ENCODE peak calls at places on chromosomes 11 and 22, in ten cellular contexts. R is GM12878, W is neural progenitor cell, C is H1, U is astrocyte, E is IMR-90, X is HepG2, B is PC-9, P is SK-N-SH, G is mammary epithelial cell. F is an unnamed sample. For H3K9me3, the result is how much of the 10 kb centered on the place peaks cover.

GRCh38 chr11:77150836-77151235 is 22.8 kb downstream of the MYO7A start:
- DNase-seq in P (no peak), X (no peak), C (no peak), W (no peak), E (no peak), R (no peak), U (no peak), B (no peak), G (no peak), F (no peak)

GRCh38 chr11:66037327-66037726 is 11.0 kb upstream of the CATSPER1 start:
- DNase-seq in P (no peak), X (no peak), U (no peak), E (no peak), B (no peak), R (no peak), G (no peak), W (no peak), C (no peak), F (no peak)

GRCh38 chr11:70339066-70339465 is 59.3 kb upstream of the CTTN start:
- DNase-seq in G (no peak), C (no peak), E (no peak), W (no peak), U (no peak), R (no peak), B (no peak), X (no peak), P (no peak), F (no peak)

GRCh38 chr22:45804319-45804985 is 132.8 kb downstream of the ATXN10 start:
- DNase-seq in R (no peak), X (no peak), U (no peak), E (no peak), W (no peak), G (no peak), C (no peak), P (no peak), B (no peak), F (no peak)

GRCh38 chr11:123588863-123589262 is 65.6 kb downstream of the SCN3B start:
- DNase-seq in U (no peak), G (no peak), W (no peak), X (no peak), P (no peak), C (no peak), E (no peak), R (no peak), B (no peak), F (no peak)

GRCh38 chr11:18720811-18721575 is 5.0 kb downstream of the IGSF22 start:
- DNase-seq in X (no peak), B (peak), E (peak), U (peak), R (no peak), G (peak), C (peak), W (peak), P (peak), F (no peak)

GRCh38 chr11:34844466-34845112 is 71.6 kb downstream of the APIP start:
- DNase-seq in R (no peak), U (no peak), P (no peak), G (no peak), X (no peak), E (no peak), W (no peak), C (no peak), B (no peak), F (no peak)

GRCh38 chr11:88384678-88385015 is 47.1 kb upstream of the CTSC start:
- DNase-seq in G (peak), B (peak), E (peak), P (no peak), R (no peak), C (no peak), X (no peak), W (peak), U (peak), F (no peak)

GRCh38 chr11:69700278-69701140 is 3.3 kb downstream of the FGF19 start:
- DNase-seq in B (peak), P (peak), X (peak), E (peak), R (no peak), G (no peak), U (peak), W (peak), C (no peak), F (no peak)

GRCh38 chr11:82080160-82080559 is 653.5 kb downstream of the FAM181B start:
- DNase-seq in G (no peak), C (no peak), U (peak), R (no peak), E (peak), W (no peak), X (no peak), P (no peak), B (no peak), F (no peak)

GRCh38 chr11:132777067-132777975 is 755.0 kb downstream of the OPCML start:
- DNase-seq in E (no peak), B (no peak), W (no peak), X (no peak), P (no peak), U (no peak), G (no peak), C (no peak), R (no peak), F (no peak)

GRCh38 chr11:1270476-1270875 is 39.0 kb downstream of the TOLLIP start:
- DNase-seq in E (no peak), W (no peak), R (no peak), X (no peak), U (no peak), B (no peak), G (no peak), P (no peak), C (no peak), F (no peak)

GRCh38 chr22:30277547-30278344 is 11.1 kb upstream of the OSM start:
- DNase-seq in C (no peak), P (no peak), G (peak), W (peak), X (no peak), B (peak), R (no peak), E (peak), U (peak), F (peak)

GRCh38 chr11:15742626-15743243 is 613.6 kb downstream of the SOX6 start:
- DNase-seq in B (no peak), C (no peak), P (peak), X (no peak), E (peak), G (peak), U (peak), W (no peak), R (no peak), F (no peak)

GRCh38 chr11:10139656-10140055 is 154.4 kb downstream of the SBF2 start:
- DNase-seq in E (peak), G (peak), B (peak), R (no peak), X (no peak), P (no peak), C (no peak), U (peak), W (no peak), F (no peak)

GRCh38 chr11:44572884-44573283 is 7.4 kb downstream of the CD82 start:
- DNase-seq in E (no peak), C (no peak), G (no peak), R (no peak), B (no peak), U (no peak), P (peak), W (no peak), X (no peak), F (no peak)

GRCh38 chr22:37636186-37636948 is 3.1 kb upstream of the SH3BP1 start:
- DNase-seq in W (no peak), G (no peak), P (no peak), C (no peak), U (peak), B (no peak), E (peak), R (no peak), X (no peak), F (peak)

GRCh38 chr22:23065069-23065451 is 5.3 kb upstream of the GNAZ start:
- DNase-seq in C (no peak), P (peak), W (no peak), B (no peak), E (no peak), U (no peak), X (no peak), R (no peak), G (no peak), F (peak)

GRCh38 chr11:128837627-128838026 is 29.5 kb downstream of the KCNJ1 start:
- DNase-seq in C (no peak), U (no peak), E (no peak), G (no peak), P (no peak), R (no peak), W (no peak), X (no peak), B (no peak), F (no peak)

GRCh38 chr22:35966314-35967045 is 62.1 kb downstream of the RBFOX2 start:
- DNase-seq in B (no peak), X (no peak), P (no peak), R (no peak), C (no peak), G (no peak), E (peak), W (no peak), U (peak), F (no peak)

GRCh38 chr11:114738954-114739353 is 60.6 kb downstream of the NXPE2 start:
- DNase-seq in R (no peak), B (no peak), U (peak), E (peak), C (peak), X (peak), G (peak), W (peak), P (peak), F (peak)

GRCh38 chr11:28966951-28967350 is 858.8 kb downstream of the METTL15 start:
- DNase-seq in W (no peak), E (peak), U (peak), P (no peak), R (no peak), B (no peak), C (no peak), G (peak), X (no peak), F (no peak)

GRCh38 chr11:86176165-86176884 is 68.2 kb upstream of the EED start:
- DNase-seq in P (no peak), R (no peak), C (no peak), B (peak), U (peak), G (peak), W (no peak), X (peak), E (peak), F (no peak)

GRCh38 chr22:41983516-41983915 is 14.3 kb downstream of the SEPTIN3 start:
- DNase-seq in W (no peak), P (no peak), X (no peak), G (peak), R (no peak), C (no peak), U (no peak), B (peak), E (no peak), F (no peak)

GRCh38 chr11:110434952-110435779 is 5.4 kb downstream of the FDX1 start:
- DNase-seq in R (no peak), E (no peak), U (no peak), G (peak), W (no peak), C (no peak), X (peak), B (no peak), P (no peak), F (no peak)

GRCh38 chr11:118917488-118918127 is 8.1 kb downstream of the BCL9L start:
- DNase-seq in C (no peak), X (peak), U (peak), W (no peak), E (peak), R (no peak), B (peak), P (no peak), G (peak), F (no peak)

GRCh38 chr22:44444341-44445306 is 53.4 kb downstream of the RTL6 start:
- DNase-seq in W (peak), B (no peak), C (peak), G (no peak), X (no peak), U (no peak), E (no peak), R (no peak), P (peak), F (no peak)

GRCh38 chr11:129190087-129190486 is 2.0 kb downstream of the ARHGAP32 start:
- DNase-seq in R (no peak), X (no peak), B (peak), G (peak), U (no peak), C (no peak), E (no peak), P (peak), W (no peak), F (no peak)

GRCh38 chr22:50443801-50444625 is 30.8 kb downstream of the SBF1 start:
- DNase-seq in C (no peak), X (no peak), P (peak), B (no peak), G (no peak), E (no peak), W (no peak), U (no peak), R (no peak), F (no peak)

GRCh38 chr11:45145421-45146071 is 893 bp upstream of the PRDM11 start:
- DNase-seq in P (no peak), E (peak), C (peak), U (peak), G (no peak), W (peak), R (no peak), X (no peak), B (no peak), F (no peak)

GRCh38 chr11:47631473-47631872 is 10.9 kb downstream of the MTCH2 start:
- DNase-seq in R (no peak), E (peak), P (no peak), W (no peak), X (no peak), U (no peak), G (no peak), C (no peak), B (no peak), F (no peak)

GRCh38 chr11:117194267-117194666 is 4.9 kb upstream of the TAGLN start:
- DNase-seq in W (no peak), G (no peak), X (no peak), R (no peak), C (no peak), E (no peak), U (no peak), P (no peak), B (no peak), F (no peak)

GRCh38 chr11:78548911-78549572 is 25.6 kb downstream of the NARS2 start:
- DNase-seq in W (peak), C (no peak), P (no peak), G (no peak), E (no peak), B (no peak), R (no peak), U (no peak), X (no peak), F (no peak)

GRCh38 chr11:109770323-109770722 is 322.9 kb upstream of the ZC3H12C start:
- DNase-seq in P (peak), C (no peak), R (no peak), G (no peak), B (no peak), X (no peak), U (no peak), E (no peak), W (no peak), F (no peak)

GRCh38 chr11:117020873-117021564 is 77.2 kb downstream of the SIK3 start:
- DNase-seq in R (no peak), P (no peak), U (no peak), G (no peak), X (peak), E (no peak), B (no peak), C (no peak), W (no peak), F (no peak)

GRCh38 chr22:48751539-48752437 is 1075.9 kb downstream of the BRD1 start:
- DNase-seq in C (no peak), R (no peak), E (no peak), G (no peak), X (no peak), B (no peak), U (no peak), W (no peak), P (no peak), F (no peak)
- H3K9me3 ChIP-seq in C (under half), R (under half), E (half or more), G (half or more), X (under half), B (under half), U (under half), W (under half), P (under half), F (under half)

GRCh38 chr11:61956191-61957027 is 6.3 kb downstream of the BEST1 start:
- DNase-seq in X (no peak), W (no peak), R (no peak), B (no peak), E (no peak), P (no peak), C (no peak), U (no peak), G (no peak), F (no peak)

GRCh38 chr11:61955416-61956135 is 5.4 kb downstream of the BEST1 start:
- DNase-seq in G (no peak), C (peak), P (no peak), R (no peak), B (no peak), W (peak), U (no peak), E (no peak), X (no peak), F (no peak)

GRCh38 chr11:61955031-61955415 is 4.9 kb downstream of the BEST1 start:
- DNase-seq in U (peak), C (no peak), R (no peak), X (peak), G (peak), W (peak), P (no peak), B (peak), E (peak), F (no peak)

GRCh38 chr11:61952882-61953281 is 2.7 kb downstream of the BEST1 start:
- DNase-seq in G (no peak), U (no peak), E (no peak), R (no peak), C (no peak), B (no peak), P (no peak), W (no peak), X (no peak), F (no peak)

GRCh38 chr11:61954106-61955030 is 4.2 kb downstream of the BEST1 start:
- DNase-seq in E (no peak), C (no peak), P (no peak), G (no peak), B (no peak), U (no peak), X (no peak), R (no peak), W (no peak), F (no peak)
- H2AFZ ChIP-seq in E (peak), C (no peak), P (no peak), G (peak), B (peak), U (peak), X (no peak), R (no peak), W (peak), F (no peak)

GRCh38 chr22:39942433-39943213 is 17.6 kb upstream of the TMA7B start:
- DNase-seq in C (no peak), W (no peak), X (no peak), U (no peak), G (no peak), E (no peak), P (no peak), B (no peak), R (no peak), F (no peak)

GRCh38 chr22:39943941-39944624 is 16.1 kb upstream of the TMA7B start:
- DNase-seq in R (no peak), C (no peak), G (no peak), B (no peak), X (no peak), W (no peak), E (no peak), P (no peak), U (no peak), F (peak)

GRCh38 chr22:39941661-39942060 is 18.5 kb upstream of the TMA7B start:
- DNase-seq in R (no peak), W (no peak), C (no peak), X (peak), G (no peak), B (no peak), E (no peak), P (no peak), U (no peak), F (no peak)

GRCh38 chr22:39940757-39941305 is 19.4 kb upstream of the TMA7B start:
- DNase-seq in W (no peak), R (no peak), B (no peak), G (no peak), P (no peak), C (no peak), U (no peak), X (no peak), E (no peak), F (no peak)

GRCh38 chr22:39943366-39943765 is 16.8 kb upstream of the TMA7B start:
- DNase-seq in X (no peak), G (no peak), B (no peak), U (no peak), P (no peak), W (peak), C (no peak), E (no peak), R (no peak), F (peak)
- TF ChIP-seq CTCF in X (no peak), G (no peak), B (peak), U (no peak), P (no peak), W (peak), C (peak), E (no peak), R (peak), F (peak)

DNA sequence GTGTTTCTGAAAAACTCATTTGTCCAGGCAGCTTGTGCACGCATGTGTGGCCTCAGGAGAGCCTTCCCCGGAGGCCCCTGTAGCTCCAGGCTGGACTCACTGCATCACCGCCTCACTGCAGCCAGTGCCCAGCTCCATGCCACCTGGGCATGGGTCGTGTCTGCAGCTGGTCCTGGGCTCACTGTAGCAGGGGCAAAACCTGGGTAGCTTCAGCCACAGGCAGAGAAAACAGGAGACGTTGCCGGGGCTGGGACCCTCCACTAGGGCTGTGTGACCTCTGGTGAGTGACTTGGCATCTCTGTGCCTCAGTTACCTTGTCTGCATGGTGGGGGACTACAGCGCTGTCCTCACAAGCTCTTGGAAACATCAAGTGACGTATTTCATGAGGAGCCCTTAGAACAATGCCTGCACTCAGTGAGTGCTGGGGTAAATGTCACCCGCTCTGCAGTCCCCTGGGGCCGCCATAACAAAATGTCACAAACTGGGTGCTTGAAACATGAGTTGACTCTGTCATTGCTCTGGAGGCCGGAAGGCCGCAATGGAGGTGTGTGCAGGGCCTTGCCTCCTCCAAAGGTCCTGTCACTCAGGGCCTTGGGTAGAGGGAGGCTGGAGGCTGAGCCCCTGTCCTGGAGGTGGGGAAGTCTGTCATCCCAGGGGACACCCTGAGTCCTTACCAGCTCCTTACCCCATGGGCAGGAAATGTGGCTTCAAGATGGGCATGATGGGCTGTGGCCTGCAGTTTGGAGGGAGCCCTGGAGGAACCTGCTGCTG is 488.7 kb downstream of the TBC1D22A start:
- DNase-seq in G (no peak), R (no peak), U (no peak), X (no peak), P (no peak), E (no peak), C (no peak), W (no peak), B (peak), F (no peak)
- H3K9me3 ChIP-seq in G (under half), R (under half), U (under half), X (under half), P (under half), E (under half), C (half or more), W (under half), B (under half), F (under half)